ENCODE peak calls at places on chromosomes 6 and 20, in eight cellular contexts. One of them, this sample, is unnamed.

GRCh38 chr20:25675161-25675560 is 21.5 kb downstream of the ZNF337 start:
- DNase-seq in T follicular helper cell: no peak
- DNase-seq in activated CD4-positive, CD25-positive, alpha-beta regulatory T cell treated with anti-CD3 and anti-CD28 coated beads, Interleukin-2, amount 50 U/mL, for 16 hours: no peak
- DNase-seq in bronchial epithelial cell: no peak
- DNase-seq in mesenchymal stem cell: no peak
- DNase-seq in omental fat pad: no peak
- DNase-seq in activated naive CD4-positive, alpha-beta T cell treated with anti-CD3 and anti-CD28 coated beads, Interleukin-2, amount 50 U/mL, for 16 hours: no peak
- DNase-seq in nucleus accumbens: no peak
- DNase-seq in this sample: no peak

GRCh38 chr6:147117580-147117979 is 86.6 kb upstream of the STXBP5 start:
- DNase-seq in T follicular helper cell: no peak
- DNase-seq in activated CD4-positive, CD25-positive, alpha-beta regulatory T cell treated with anti-CD3 and anti-CD28 coated beads, Interleukin-2, amount 50 U/mL, for 16 hours: no peak
- DNase-seq in bronchial epithelial cell: no peak
- DNase-seq in mesenchymal stem cell: peak; percentile 57
- DNase-seq in omental fat pad: no peak
- DNase-seq in activated naive CD4-positive, alpha-beta T cell treated with anti-CD3 and anti-CD28 coated beads, Interleukin-2, amount 50 U/mL, for 16 hours: no peak
- DNase-seq in nucleus accumbens: no peak
- DNase-seq in this sample: no peak

GRCh38 chr20:53828673-53829085 is 235.0 kb upstream of the ZNF217 start:
- DNase-seq in T follicular helper cell: no peak
- DNase-seq in activated CD4-positive, CD25-positive, alpha-beta regulatory T cell treated with anti-CD3 and anti-CD28 coated beads, Interleukin-2, amount 50 U/mL, for 16 hours: no peak
- DNase-seq in bronchial epithelial cell: peak; percentile 87
- DNase-seq in mesenchymal stem cell: peak; percentile 91
- DNase-seq in omental fat pad: no peak
- DNase-seq in activated naive CD4-positive, alpha-beta T cell treated with anti-CD3 and anti-CD28 coated beads, Interleukin-2, amount 50 U/mL, for 16 hours: no peak
- DNase-seq in nucleus accumbens: no peak
- DNase-seq in this sample: no peak

GRCh38 chr6:17938885-17939284 is 48.5 kb downstream of the KIF13A start:
- DNase-seq in T follicular helper cell: no peak
- DNase-seq in activated CD4-positive, CD25-positive, alpha-beta regulatory T cell treated with anti-CD3 and anti-CD28 coated beads, Interleukin-2, amount 50 U/mL, for 16 hours: no peak
- DNase-seq in bronchial epithelial cell: peak; percentile 65
- DNase-seq in mesenchymal stem cell: peak; percentile 67
- DNase-seq in omental fat pad: no peak
- DNase-seq in activated naive CD4-positive, alpha-beta T cell treated with anti-CD3 and anti-CD28 coated beads, Interleukin-2, amount 50 U/mL, for 16 hours: no peak
- DNase-seq in nucleus accumbens: no peak
- DNase-seq in this sample: no peak

GRCh38 chr6:161658216-161658615 is 384.4 kb upstream of the AGPAT4 start:
- DNase-seq in T follicular helper cell: no peak
- DNase-seq in activated CD4-positive, CD25-positive, alpha-beta regulatory T cell treated with anti-CD3 and anti-CD28 coated beads, Interleukin-2, amount 50 U/mL, for 16 hours: no peak
- DNase-seq in bronchial epithelial cell: no peak
- DNase-seq in mesenchymal stem cell: no peak
- DNase-seq in omental fat pad: no peak
- DNase-seq in activated naive CD4-positive, alpha-beta T cell treated with anti-CD3 and anti-CD28 coated beads, Interleukin-2, amount 50 U/mL, for 16 hours: no peak
- DNase-seq in nucleus accumbens: no peak
- DNase-seq in this sample: no peak

GRCh38 chr6:150184850-150185480 is 42.1 kb downstream of the PPP1R14C start:
- DNase-seq in T follicular helper cell: no peak
- DNase-seq in activated CD4-positive, CD25-positive, alpha-beta regulatory T cell treated with anti-CD3 and anti-CD28 coated beads, Interleukin-2, amount 50 U/mL, for 16 hours: no peak
- DNase-seq in bronchial epithelial cell: no peak
- DNase-seq in mesenchymal stem cell: no peak
- DNase-seq in omental fat pad: no peak
- DNase-seq in activated naive CD4-positive, alpha-beta T cell treated with anti-CD3 and anti-CD28 coated beads, Interleukin-2, amount 50 U/mL, for 16 hours: no peak
- DNase-seq in nucleus accumbens: no peak
- DNase-seq in this sample: no peak

GRCh38 chr6:55679503-55679902 is 100.5 kb upstream of the HMGCLL1 start:
- DNase-seq in T follicular helper cell: no peak
- DNase-seq in activated CD4-positive, CD25-positive, alpha-beta regulatory T cell treated with anti-CD3 and anti-CD28 coated beads, Interleukin-2, amount 50 U/mL, for 16 hours: no peak
- DNase-seq in bronchial epithelial cell: no peak
- DNase-seq in mesenchymal stem cell: no peak
- DNase-seq in omental fat pad: no peak
- DNase-seq in activated naive CD4-positive, alpha-beta T cell treated with anti-CD3 and anti-CD28 coated beads, Interleukin-2, amount 50 U/mL, for 16 hours: no peak
- DNase-seq in nucleus accumbens: no peak
- DNase-seq in this sample: no peak

GRCh38 chr20:54176610-54177009 is 2.8 kb upstream of the CYP24A1 start:
- DNase-seq in T follicular helper cell: no peak
- DNase-seq in activated CD4-positive, CD25-positive, alpha-beta regulatory T cell treated with anti-CD3 and anti-CD28 coated beads, Interleukin-2, amount 50 U/mL, for 16 hours: no peak
- DNase-seq in bronchial epithelial cell: peak; percentile 87
- DNase-seq in mesenchymal stem cell: no peak
- DNase-seq in omental fat pad: no peak
- DNase-seq in activated naive CD4-positive, alpha-beta T cell treated with anti-CD3 and anti-CD28 coated beads, Interleukin-2, amount 50 U/mL, for 16 hours: no peak
- DNase-seq in nucleus accumbens: no peak
- DNase-seq in this sample: no peak

GRCh38 chr6:26538936-26539615 is 910 bp downstream of the HMGN4 start:
- DNase-seq in T follicular helper cell: no peak
- DNase-seq in activated CD4-positive, CD25-positive, alpha-beta regulatory T cell treated with anti-CD3 and anti-CD28 coated beads, Interleukin-2, amount 50 U/mL, for 16 hours: no peak
- DNase-seq in bronchial epithelial cell: peak; percentile 35
- DNase-seq in mesenchymal stem cell: peak; percentile 33
- DNase-seq in omental fat pad: no peak
- DNase-seq in activated naive CD4-positive, alpha-beta T cell treated with anti-CD3 and anti-CD28 coated beads, Interleukin-2, amount 50 U/mL, for 16 hours: no peak
- DNase-seq in nucleus accumbens: no peak
- DNase-seq in this sample: no peak

GRCh38 chr20:55166063-55166462 is 690.7 kb downstream of the DOK5 start:
- DNase-seq in T follicular helper cell: no peak
- DNase-seq in activated CD4-positive, CD25-positive, alpha-beta regulatory T cell treated with anti-CD3 and anti-CD28 coated beads, Interleukin-2, amount 50 U/mL, for 16 hours: no peak
- DNase-seq in bronchial epithelial cell: no peak
- DNase-seq in mesenchymal stem cell: no peak
- DNase-seq in omental fat pad: no peak
- DNase-seq in activated naive CD4-positive, alpha-beta T cell treated with anti-CD3 and anti-CD28 coated beads, Interleukin-2, amount 50 U/mL, for 16 hours: no peak
- DNase-seq in nucleus accumbens: no peak
- DNase-seq in this sample: no peak

GRCh38 chr6:100475554-100476325 is 11.0 kb upstream of the SIM1 start:
- DNase-seq in T follicular helper cell: no peak
- DNase-seq in activated CD4-positive, CD25-positive, alpha-beta regulatory T cell treated with anti-CD3 and anti-CD28 coated beads, Interleukin-2, amount 50 U/mL, for 16 hours: no peak
- DNase-seq in bronchial epithelial cell: peak; percentile 49
- DNase-seq in mesenchymal stem cell: no peak
- DNase-seq in omental fat pad: no peak
- DNase-seq in activated naive CD4-positive, alpha-beta T cell treated with anti-CD3 and anti-CD28 coated beads, Interleukin-2, amount 50 U/mL, for 16 hours: no peak
- DNase-seq in nucleus accumbens: no peak
- DNase-seq in this sample: no peak

GRCh38 chr20:25275813-25276532 is 28.1 kb downstream of the PYGB start:
- DNase-seq in T follicular helper cell: no peak
- DNase-seq in activated CD4-positive, CD25-positive, alpha-beta regulatory T cell treated with anti-CD3 and anti-CD28 coated beads, Interleukin-2, amount 50 U/mL, for 16 hours: no peak
- DNase-seq in bronchial epithelial cell: no peak
- DNase-seq in mesenchymal stem cell: no peak
- DNase-seq in omental fat pad: peak; percentile 2
- DNase-seq in activated naive CD4-positive, alpha-beta T cell treated with anti-CD3 and anti-CD28 coated beads, Interleukin-2, amount 50 U/mL, for 16 hours: peak; percentile 5
- DNase-seq in nucleus accumbens: no peak
- DNase-seq in this sample: no peak

GRCh38 chr6:18260448-18261106 is 3.8 kb downstream of the DEK start:
- DNase-seq in T follicular helper cell: no peak
- DNase-seq in activated CD4-positive, CD25-positive, alpha-beta regulatory T cell treated with anti-CD3 and anti-CD28 coated beads, Interleukin-2, amount 50 U/mL, for 16 hours: no peak
- DNase-seq in bronchial epithelial cell: peak; percentile 75
- DNase-seq in mesenchymal stem cell: peak; percentile 51
- DNase-seq in omental fat pad: no peak
- DNase-seq in activated naive CD4-positive, alpha-beta T cell treated with anti-CD3 and anti-CD28 coated beads, Interleukin-2, amount 50 U/mL, for 16 hours: no peak
- DNase-seq in nucleus accumbens: no peak
- DNase-seq in this sample: no peak

GRCh38 chr6:125153541-125154183 is at the start of gene TPD52L1:
- DNase-seq in T follicular helper cell: peak; percentile 32
- DNase-seq in activated CD4-positive, CD25-positive, alpha-beta regulatory T cell treated with anti-CD3 and anti-CD28 coated beads, Interleukin-2, amount 50 U/mL, for 16 hours: peak; percentile 19
- DNase-seq in bronchial epithelial cell: peak; percentile 68
- DNase-seq in mesenchymal stem cell: peak; percentile 65
- DNase-seq in omental fat pad: peak; percentile 32
- DNase-seq in activated naive CD4-positive, alpha-beta T cell treated with anti-CD3 and anti-CD28 coated beads, Interleukin-2, amount 50 U/mL, for 16 hours: peak; percentile 62
- DNase-seq in nucleus accumbens: peak; percentile 16
- DNase-seq in this sample: peak; percentile 83

GRCh38 chr20:24804481-24805206 is 144.4 kb upstream of the CST7 start:
- DNase-seq in T follicular helper cell: no peak
- DNase-seq in activated CD4-positive, CD25-positive, alpha-beta regulatory T cell treated with anti-CD3 and anti-CD28 coated beads, Interleukin-2, amount 50 U/mL, for 16 hours: no peak
- DNase-seq in bronchial epithelial cell: no peak
- DNase-seq in mesenchymal stem cell: no peak
- DNase-seq in omental fat pad: no peak
- DNase-seq in activated naive CD4-positive, alpha-beta T cell treated with anti-CD3 and anti-CD28 coated beads, Interleukin-2, amount 50 U/mL, for 16 hours: no peak
- DNase-seq in nucleus accumbens: no peak
- DNase-seq in this sample: no peak

GRCh38 chr20:11375368-11375767 is 542.3 kb upstream of the BTBD3 start:
- DNase-seq in T follicular helper cell: no peak
- DNase-seq in activated CD4-positive, CD25-positive, alpha-beta regulatory T cell treated with anti-CD3 and anti-CD28 coated beads, Interleukin-2, amount 50 U/mL, for 16 hours: no peak
- DNase-seq in bronchial epithelial cell: peak; percentile 39
- DNase-seq in mesenchymal stem cell: no peak
- DNase-seq in omental fat pad: no peak
- DNase-seq in activated naive CD4-positive, alpha-beta T cell treated with anti-CD3 and anti-CD28 coated beads, Interleukin-2, amount 50 U/mL, for 16 hours: no peak
- DNase-seq in nucleus accumbens: no peak
- DNase-seq in this sample: no peak

This sample was measured in nephron progenitor cell.